ENCODE peak calls at places on chromosomes 5 and 9, in four cellular contexts. R is IMR-90, P is GM12878, D is K562. N is an unnamed sample.

GRCh38 chr5:178429156-178429468 is 161.1 kb downstream of the COL23A1 start:
- DNase-seq in P (no peak), R (no peak), D (no peak), N (no peak)

GRCh38 chr5:73387630-73388370 is 60.8 kb downstream of the FOXD1 start:
- DNase-seq in R (peak), D (no peak), P (peak), N (no peak)

GRCh38 chr5:78552729-78553341 is 95.7 kb downstream of the LHFPL2 start:
- DNase-seq in R (no peak), P (no peak), D (no peak), N (no peak)

GRCh38 chr9:20187318-20187717 is 398.5 kb upstream of the SLC24A2 start:
- DNase-seq in R (no peak), P (no peak), D (no peak), N (no peak)

GRCh38 chr5:82160948-82161347 is 117.2 kb downstream of the RPS23 start:
- DNase-seq in R (no peak), D (no peak), P (no peak), N (no peak)

GRCh38 chr5:116661419-116661818 is 86.8 kb upstream of the SEMA6A start:
- DNase-seq in P (no peak), R (no peak), D (no peak), N (no peak)

GRCh38 chr9:131304676-131305366 is 15.3 kb downstream of the PLPP7 start:
- DNase-seq in P (no peak), D (no peak), R (peak), N (no peak)

GRCh38 chr5:53817183-53817582 is 256.7 kb downstream of the NDUFS4 start:
- DNase-seq in R (peak), D (no peak), P (no peak), N (no peak)

GRCh38 chr5:124841829-124842712 is 95.6 kb upstream of the ZNF608 start:
- DNase-seq in R (peak), D (no peak), P (no peak), N (no peak)

GRCh38 chr5:14029185-14029584 is 84.7 kb upstream of the DNAH5 start:
- DNase-seq in D (no peak), R (no peak), P (no peak), N (no peak)

DNA sequence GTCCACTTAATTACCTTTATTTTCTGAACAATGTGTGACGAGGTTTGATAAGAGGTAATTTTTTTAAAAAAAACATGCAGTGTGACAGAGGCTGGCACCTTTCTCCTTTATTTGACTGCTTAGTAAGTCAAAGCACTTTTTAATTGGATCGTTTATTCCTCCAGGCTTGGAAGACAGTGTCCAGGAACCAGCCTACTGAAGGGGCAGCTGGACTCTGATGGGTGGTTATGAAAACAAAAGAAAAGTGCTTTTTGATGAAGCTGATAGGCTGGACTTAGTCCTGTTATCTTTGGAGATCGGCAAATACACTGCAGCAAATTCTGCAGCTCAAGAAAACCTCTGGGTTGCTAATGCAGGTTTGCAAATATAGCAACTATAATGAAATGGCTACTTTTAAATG is 141.7 kb downstream of the DCP2 start:
- DNase-seq in R (no peak), P (no peak), D (no peak), N (no peak)
- TF ChIP-seq ELK1 in R (no peak), P (no peak), D (no peak), N (no peak)

DNA sequence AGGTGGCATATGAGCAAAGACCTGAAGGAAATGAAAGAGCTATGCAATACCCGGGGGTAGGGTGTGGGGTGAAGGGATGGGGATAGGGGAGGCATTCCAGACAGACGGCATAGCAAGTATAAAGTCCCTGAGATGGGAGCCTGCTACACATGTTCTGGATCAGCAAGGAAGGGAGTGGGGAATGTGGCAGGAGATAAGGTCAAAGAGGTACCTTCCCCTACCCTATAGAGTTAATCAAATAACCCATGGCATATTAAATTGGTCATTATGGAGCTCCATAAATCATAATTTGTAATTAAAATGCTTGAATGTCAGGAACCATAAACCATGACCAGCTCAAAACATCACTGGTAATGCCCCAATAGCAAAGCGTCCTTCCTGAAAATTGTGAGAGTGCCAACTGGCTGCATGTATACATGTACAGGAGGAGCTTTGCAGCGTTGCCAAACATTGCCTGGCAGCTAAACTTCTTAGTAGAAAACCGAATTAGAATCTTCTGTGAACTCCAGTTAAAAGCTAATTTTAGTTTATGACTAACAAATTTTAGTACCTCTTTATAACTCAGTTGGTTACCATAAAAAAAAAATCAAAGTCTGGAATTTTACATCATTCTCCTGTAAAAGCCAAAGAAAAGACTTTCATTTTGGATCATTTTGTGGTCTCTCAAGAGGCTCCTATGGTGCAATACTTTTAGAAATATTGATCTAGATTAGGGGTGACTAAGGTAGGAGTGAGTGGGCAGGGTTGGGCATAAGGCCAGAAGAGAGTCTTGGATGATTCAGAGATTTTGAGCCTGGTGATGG is 4.7 kb downstream of the DNAI1 start:
- DNase-seq in P (no peak), D (no peak), R (peak), N (peak)
- H3K4me2 ChIP-seq in P (no peak), D (no peak), R (no peak), N (peak)

DNA sequence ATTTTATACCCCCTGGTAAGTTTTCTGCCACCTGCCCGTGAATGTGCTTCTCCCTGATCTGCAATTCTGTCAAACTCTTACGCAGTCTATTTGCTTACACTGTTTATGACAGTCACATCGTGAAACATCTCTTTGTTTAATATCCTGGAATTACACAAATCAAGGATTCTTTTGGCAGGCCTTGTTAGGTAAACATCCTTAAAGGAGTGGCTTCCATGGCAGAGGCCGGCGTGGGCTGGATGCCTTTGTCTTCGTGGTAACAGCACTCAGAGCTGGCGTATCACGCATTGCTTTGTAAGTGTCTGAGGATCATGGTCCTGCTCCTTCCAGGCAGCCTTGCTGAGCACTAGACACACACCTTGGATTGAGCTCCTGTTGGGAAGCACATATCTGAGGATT is 145.7 kb downstream of the IRX1 start:
- DNase-seq in D (no peak), P (no peak), R (no peak), N (peak)
- TF ChIP-seq RFX5 in D (no peak), P (no peak), R (no peak), N (no peak)

DNA sequence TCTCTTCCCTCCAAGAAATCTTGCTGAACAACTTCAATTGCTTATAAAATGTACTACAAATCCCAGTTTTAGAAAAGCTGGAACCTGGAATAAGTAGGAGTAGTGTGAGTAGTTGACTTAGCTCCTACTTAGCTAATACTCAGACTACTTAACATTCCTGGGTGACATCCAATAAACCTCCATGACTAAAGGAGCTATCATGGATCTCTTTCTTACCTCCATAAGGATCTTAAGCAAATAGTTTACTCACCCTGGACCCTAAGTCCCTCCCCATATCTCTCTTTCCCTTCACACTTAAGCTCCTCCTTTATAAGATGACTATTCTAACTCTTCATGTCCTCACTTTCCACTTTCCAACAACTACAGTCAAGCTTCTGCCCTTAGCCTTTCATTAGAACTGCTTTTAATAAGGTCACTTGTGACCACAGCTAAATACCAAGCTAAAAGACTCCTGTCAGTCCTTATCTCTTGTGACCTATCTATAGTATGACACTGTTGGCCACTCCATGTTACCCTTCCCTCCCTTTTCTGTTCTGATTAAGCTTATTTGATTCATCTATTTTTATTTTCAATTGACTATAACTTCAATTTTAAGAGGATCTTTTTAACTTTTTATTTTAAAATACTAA is 194.9 kb downstream of the RFX3 start:
- DNase-seq in D (no peak), R (peak), P (no peak), N (peak)
- TF ChIP-seq ELK1 in D (no peak), R (no peak), P (no peak), N (no peak)

GRCh38 chr9:99239341-99240055 is 17.4 kb downstream of the SEC61B start:
- DNase-seq in D (no peak), R (peak), P (no peak), N (no peak)

GRCh38 chr9:99235874-99236627 is 14.0 kb downstream of the SEC61B start:
- DNase-seq in D (no peak), R (no peak), P (peak), N (no peak)

GRCh38 chr9:99238331-99238730 is 16.2 kb downstream of the SEC61B start:
- DNase-seq in P (no peak), R (no peak), D (no peak), N (no peak)

GRCh38 chr9:99235069-99235468 is 13.0 kb downstream of the SEC61B start:
- DNase-seq in R (no peak), P (no peak), D (no peak), N (no peak)

GRCh38 chr9:99237356-99237755 is 15.3 kb downstream of the SEC61B start:
- DNase-seq in R (no peak), P (no peak), D (no peak), N (no peak)
- H3K4me2 ChIP-seq in R (no peak), P (peak), D (no peak), N (no peak)

N was measured in A549.